ENCODE peak calls at places on chromosomes 6 and 20, in four cellular contexts. One of them, this sample, is unnamed.

GRCh38 chr6:31884528-31885035 is 5.8 kb upstream of the SLC44A4 start:
- DNase-seq in stimulated activated CD4-positive, alpha-beta T cell treated with anti-CD3 and anti-CD28 coated beads, Interleukin-4, amount 100 ng/mL, for 4 hours: no peak
- DNase-seq in HEK293T: no peak
- DNase-seq in left cardiac atrium: no peak
- DNase-seq in this sample: no peak

GRCh38 chr20:1427457-1428054 is 34.7 kb upstream of the FKBP1A start:
- DNase-seq in stimulated activated CD4-positive, alpha-beta T cell treated with anti-CD3 and anti-CD28 coated beads, Interleukin-4, amount 100 ng/mL, for 4 hours: no peak
- DNase-seq in HEK293T: no peak
- DNase-seq in left cardiac atrium: no peak
- DNase-seq in this sample: no peak

GRCh38 chr6:165049362-165049761 is 260.0 kb downstream of the C6orf118 start:
- DNase-seq in stimulated activated CD4-positive, alpha-beta T cell treated with anti-CD3 and anti-CD28 coated beads, Interleukin-4, amount 100 ng/mL, for 4 hours: peak
- DNase-seq in HEK293T: peak
- DNase-seq in left cardiac atrium: peak
- DNase-seq in this sample: no peak

GRCh38 chr20:36591854-36592641 is 13.5 kb upstream of the RAB5IF start:
- DNase-seq in stimulated activated CD4-positive, alpha-beta T cell treated with anti-CD3 and anti-CD28 coated beads, Interleukin-4, amount 100 ng/mL, for 4 hours: peak
- DNase-seq in HEK293T: peak
- DNase-seq in left cardiac atrium: no peak
- DNase-seq in this sample: peak

GRCh38 chr6:1678966-1679690 is 69.4 kb downstream of the FOXC1 start:
- DNase-seq in stimulated activated CD4-positive, alpha-beta T cell treated with anti-CD3 and anti-CD28 coated beads, Interleukin-4, amount 100 ng/mL, for 4 hours: no peak
- DNase-seq in HEK293T: no peak
- DNase-seq in left cardiac atrium: peak
- DNase-seq in this sample: no peak

GRCh38 chr6:85887467-85887866 is 244.8 kb upstream of the SYNCRIP start:
- DNase-seq in stimulated activated CD4-positive, alpha-beta T cell treated with anti-CD3 and anti-CD28 coated beads, Interleukin-4, amount 100 ng/mL, for 4 hours: no peak
- DNase-seq in HEK293T: no peak
- DNase-seq in left cardiac atrium: no peak
- DNase-seq in this sample: no peak

GRCh38 chr6:38168699-38169098 is 349.2 kb downstream of the ZFAND3 start:
- DNase-seq in stimulated activated CD4-positive, alpha-beta T cell treated with anti-CD3 and anti-CD28 coated beads, Interleukin-4, amount 100 ng/mL, for 4 hours: no peak
- DNase-seq in HEK293T: no peak
- DNase-seq in left cardiac atrium: no peak
- DNase-seq in this sample: no peak

GRCh38 chr20:33812673-33813462 is 1.7 kb downstream of the CHMP4B start:
- DNase-seq in stimulated activated CD4-positive, alpha-beta T cell treated with anti-CD3 and anti-CD28 coated beads, Interleukin-4, amount 100 ng/mL, for 4 hours: no peak
- DNase-seq in HEK293T: peak
- DNase-seq in left cardiac atrium: no peak
- DNase-seq in this sample: peak

GRCh38 chr6:71383891-71384489 is 95.4 kb downstream of the OGFRL1 start:
- DNase-seq in stimulated activated CD4-positive, alpha-beta T cell treated with anti-CD3 and anti-CD28 coated beads, Interleukin-4, amount 100 ng/mL, for 4 hours: no peak
- DNase-seq in HEK293T: peak
- DNase-seq in left cardiac atrium: no peak
- DNase-seq in this sample: no peak

GRCh38 chr6:109052015-109052651 is 42.5 kb downstream of the SESN1 start:
- DNase-seq in stimulated activated CD4-positive, alpha-beta T cell treated with anti-CD3 and anti-CD28 coated beads, Interleukin-4, amount 100 ng/mL, for 4 hours: no peak
- DNase-seq in HEK293T: no peak
- DNase-seq in left cardiac atrium: no peak
- DNase-seq in this sample: no peak

GRCh38 chr6:68497927-68498326 is 137.2 kb upstream of the ADGRB3 start:
- DNase-seq in stimulated activated CD4-positive, alpha-beta T cell treated with anti-CD3 and anti-CD28 coated beads, Interleukin-4, amount 100 ng/mL, for 4 hours: no peak
- DNase-seq in HEK293T: no peak
- DNase-seq in left cardiac atrium: no peak
- DNase-seq in this sample: no peak

GRCh38 chr20:24935786-24936525 is 13.1 kb upstream of the CST7 start:
- DNase-seq in stimulated activated CD4-positive, alpha-beta T cell treated with anti-CD3 and anti-CD28 coated beads, Interleukin-4, amount 100 ng/mL, for 4 hours: no peak
- DNase-seq in HEK293T: no peak
- DNase-seq in left cardiac atrium: no peak
- DNase-seq in this sample: no peak

This sample was measured in Caco-2.